ENCODE peak calls at places on chromosomes 5 and 9, in six cellular contexts. I, O, G, F, L and Y are unnamed samples.

GRCh38 chr9:3467593-3468219 is 58.1 kb downstream of the RFX3 start:
- DNase-seq in O (peak), F (peak), L (no peak), G (no peak), I (peak), Y (peak)

GRCh38 chr9:120395374-120395773 is 184.6 kb downstream of the CDK5RAP2 start:
- DNase-seq in L (no peak), I (no peak), G (no peak), O (no peak), F (no peak), Y (no peak)

GRCh38 chr9:114571391-114571790 is 16.2 kb upstream of the ATP6V1G1 start:
- DNase-seq in L (no peak), F (no peak), I (no peak), O (no peak), G (no peak), Y (no peak)

GRCh38 chr9:96031366-96031824 is 155.9 kb downstream of the ERCC6L2 start:
- DNase-seq in O (no peak), I (no peak), G (no peak), L (no peak), F (no peak), Y (no peak)

GRCh38 chr5:23053846-23054245 is 200.7 kb upstream of the CDH12 start:
- DNase-seq in O (no peak), G (no peak), I (no peak), F (no peak), L (no peak), Y (no peak)

GRCh38 chr9:81559741-81560140 is 129.6 kb downstream of the TLE1 start:
- DNase-seq in G (no peak), O (no peak), L (no peak), F (no peak), I (peak), Y (no peak)

GRCh38 chr5:59798862-59799667 is 94.5 kb downstream of the PDE4D start:
- DNase-seq in G (peak), I (no peak), F (no peak), L (no peak), O (no peak), Y (no peak)

GRCh38 chr9:72476100-72476499 is 45.3 kb upstream of the TMC1 start:
- DNase-seq in O (no peak), I (no peak), F (no peak), G (no peak), L (no peak), Y (no peak)

GRCh38 chr5:14467251-14467650 is 114.3 kb upstream of the OTULINL start:
- DNase-seq in F (no peak), I (no peak), G (no peak), O (no peak), L (no peak), Y (no peak)

GRCh38 chr5:93278876-93279275 is 302.1 kb downstream of the NR2F1-AS1 start:
- DNase-seq in O (no peak), F (no peak), G (no peak), L (no peak), I (no peak), Y (no peak)

GRCh38 chr9:90996154-90996788 is 194.7 kb downstream of the SYK start:
- DNase-seq in F (no peak), I (no peak), G (no peak), O (no peak), L (no peak), Y (no peak)

GRCh38 chr5:63346451-63346850 is 615.8 kb downstream of the HTR1A start:
- DNase-seq in L (no peak), I (no peak), O (no peak), G (no peak), F (no peak), Y (no peak)

GRCh38 chr9:120937127-120937526 is 10.5 kb upstream of the TRAF1 start:
- DNase-seq in G (no peak), O (no peak), L (no peak), I (no peak), F (no peak), Y (no peak)

GRCh38 chr9:134445000-134445399 is 118.7 kb downstream of the RXRA start:
- DNase-seq in G (no peak), O (no peak), F (no peak), I (no peak), L (no peak), Y (no peak)

GRCh38 chr5:84361572-84361971 is 23.1 kb downstream of the EDIL3 start:
- DNase-seq in L (no peak), F (no peak), O (no peak), I (no peak), G (no peak), Y (no peak)

GRCh38 chr9:95004452-95005275 is 278.2 kb downstream of the AOPEP start:
- DNase-seq in G (no peak), O (peak), I (peak), F (peak), L (peak), Y (peak)

GRCh38 chr5:141560141-141560540 is 58.7 kb downstream of the DIAPH1 start:
- DNase-seq in I (no peak), F (no peak), L (no peak), O (no peak), G (no peak), Y (no peak)

GRCh38 chr9:89478821-89479668 is 18.9 kb downstream of the SEMA4D start:
- DNase-seq in F (no peak), L (no peak), G (no peak), I (no peak), O (no peak), Y (no peak)

GRCh38 chr5:104048231-104048630 is 485.6 kb upstream of the NUDT12 start:
- DNase-seq in L (no peak), I (no peak), G (no peak), O (no peak), F (no peak), Y (no peak)

GRCh38 chr9:33172256-33172678 is 5.1 kb upstream of the B4GALT1 start:
- DNase-seq in G (no peak), O (no peak), I (peak), L (no peak), F (no peak), Y (no peak)

GRCh38 chr5:99019254-99019653 is 90.4 kb upstream of the CHD1 start:
- DNase-seq in F (no peak), I (no peak), O (no peak), G (no peak), L (no peak), Y (no peak)

GRCh38 chr9:18238254-18238653 is 235.7 kb upstream of the ADAMTSL1 start:
- DNase-seq in O (no peak), L (no peak), F (no peak), G (no peak), I (no peak), Y (no peak)

GRCh38 chr5:55377810-55378209 is 70.0 kb downstream of the MTREX start:
- DNase-seq in O (no peak), I (no peak), L (no peak), F (no peak), G (no peak), Y (no peak)

GRCh38 chr5:170161069-170161468 is 55.4 kb downstream of the FOXI1 start:
- DNase-seq in G (no peak), F (no peak), L (no peak), I (no peak), O (no peak), Y (no peak)

GRCh38 chr9:32218100-32218767 is 166.2 kb upstream of the ACO1 start:
- DNase-seq in O (no peak), I (no peak), F (no peak), G (peak), L (no peak), Y (peak)

GRCh38 chr5:81779125-81779934 is 28.4 kb upstream of the SSBP2 start:
- DNase-seq in F (no peak), O (no peak), L (no peak), I (no peak), G (peak), Y (no peak)

GRCh38 chr5:178688551-178688950 is 41.9 kb downstream of the ZNF354A start:
- DNase-seq in L (no peak), O (no peak), F (no peak), G (no peak), I (no peak), Y (no peak)

GRCh38 chr5:128446-128845 is 36.5 kb downstream of the PLEKHG4B start:
- DNase-seq in O (no peak), I (no peak), L (no peak), F (no peak), G (no peak), Y (no peak)

GRCh38 chr5:103561670-103562069 is 919 bp downstream of the NUDT12 start:
- DNase-seq in F (no peak), I (no peak), L (no peak), G (no peak), O (peak), Y (no peak)

GRCh38 chr9:108130896-108131295 is 641.3 kb upstream of the KLF4 start:
- DNase-seq in G (no peak), F (no peak), O (no peak), I (no peak), L (no peak), Y (no peak)

GRCh38 chr9:95089916-95090791 is 227.4 kb downstream of the FANCC start:
- DNase-seq in G (no peak), O (peak), I (no peak), L (no peak), F (no peak), Y (no peak)

GRCh38 chr5:86665984-86666760 is 48.4 kb downstream of the COX7C start:
- DNase-seq in L (no peak), O (no peak), G (peak), F (no peak), I (no peak), Y (no peak)

GRCh38 chr5:14959443-14960119 is 88.0 kb upstream of the ANKH start:
- DNase-seq in G (no peak), O (no peak), F (no peak), I (peak), L (no peak), Y (no peak)

GRCh38 chr5:112776301-112776856 is 38.7 kb downstream of the APC start:
- DNase-seq in I (no peak), L (no peak), G (no peak), O (no peak), F (no peak), Y (no peak)

GRCh38 chr9:137317021-137317978 is 15.2 kb upstream of the NRARP start:
- DNase-seq in F (peak), L (peak), I (no peak), O (no peak), G (no peak), Y (peak)

GRCh38 chr9:34929506-34930102 is 28.5 kb upstream of the PHF24 start:
- DNase-seq in I (peak), G (no peak), L (peak), F (no peak), O (peak), Y (peak)

GRCh38 chr9:111458139-111459009 is 25.8 kb downstream of the ECPAS start:
- DNase-seq in I (no peak), O (no peak), G (no peak), L (no peak), F (no peak), Y (no peak)

GRCh38 chr5:61423487-61424157 is 91.6 kb downstream of the ZSWIM6 start:
- DNase-seq in G (no peak), I (no peak), F (no peak), L (no peak), O (no peak), Y (no peak)

GRCh38 chr9:95509851-95510529 is 6.8 kb downstream of the PTCH1 start:
- DNase-seq in F (no peak), O (no peak), L (no peak), G (no peak), I (no peak), Y (no peak)

GRCh38 chr9:100472725-100473261 is at the start of gene TMEFF1:
- DNase-seq in L (peak), G (no peak), O (peak), I (peak), F (peak), Y (peak)

GRCh38 chr9:100474082-100474949 is 1.4 kb downstream of the TMEFF1 start:
- DNase-seq in L (peak), F (no peak), G (no peak), O (no peak), I (no peak), Y (no peak)

GRCh38 chr9:100472268-100472667 is 681 bp upstream of the TMEFF1 start:
- DNase-seq in L (no peak), F (no peak), O (no peak), G (no peak), I (no peak), Y (no peak)

GRCh38 chr9:100474950-100475276 is 2.0 kb downstream of the TMEFF1 start:
- DNase-seq in L (no peak), I (no peak), F (no peak), O (no peak), G (no peak), Y (no peak)

DNA sequence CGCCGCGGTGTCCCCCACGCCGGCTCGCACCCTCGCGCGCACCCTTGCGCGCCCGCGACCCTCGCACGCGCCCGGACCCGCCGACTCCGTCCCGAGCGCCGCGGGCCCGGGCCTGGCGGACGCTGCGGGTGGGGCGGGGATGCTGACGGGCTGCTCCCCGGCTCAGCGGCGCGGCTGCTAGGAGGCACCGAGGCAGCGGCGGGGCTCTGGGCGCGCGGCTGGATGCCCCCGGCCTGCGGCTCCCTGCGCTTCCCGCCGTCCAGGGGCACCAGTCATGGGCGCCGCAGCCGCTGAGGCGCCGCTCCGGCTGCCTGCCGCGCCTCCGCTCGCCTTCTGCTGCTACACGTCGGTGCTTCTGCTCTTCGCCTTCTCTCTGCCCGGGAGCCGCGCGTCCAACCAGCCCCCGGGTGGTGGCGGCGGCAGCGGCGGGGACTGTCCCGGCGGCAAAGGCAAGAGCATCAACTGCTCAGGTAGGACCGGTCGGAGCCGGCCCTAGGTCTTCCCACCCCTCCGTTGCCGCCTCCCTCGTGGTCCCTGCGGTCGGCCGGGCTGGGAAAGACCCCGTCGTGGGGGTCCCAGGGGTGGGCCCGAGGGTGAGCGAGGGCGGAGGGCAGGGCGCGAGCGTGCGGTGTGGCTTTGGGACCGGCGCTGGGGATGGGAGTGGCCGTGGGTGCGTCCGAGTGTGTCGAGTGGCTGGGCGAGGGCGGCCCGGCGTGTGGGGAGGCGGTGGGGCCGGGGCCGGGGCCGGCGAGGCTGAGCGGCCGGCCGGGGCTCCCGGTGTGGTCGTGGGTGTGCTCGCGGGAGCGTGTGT is 527 bp downstream of the TMEFF1 start:
- DNase-seq in G (no peak), I (no peak), F (peak), O (peak), L (peak), Y (peak)
- TF ChIP-seq POLR2AphosphoS5 in G (no peak), I (no peak), F (no peak), O (no peak), L (peak), Y (no peak)

DNA sequence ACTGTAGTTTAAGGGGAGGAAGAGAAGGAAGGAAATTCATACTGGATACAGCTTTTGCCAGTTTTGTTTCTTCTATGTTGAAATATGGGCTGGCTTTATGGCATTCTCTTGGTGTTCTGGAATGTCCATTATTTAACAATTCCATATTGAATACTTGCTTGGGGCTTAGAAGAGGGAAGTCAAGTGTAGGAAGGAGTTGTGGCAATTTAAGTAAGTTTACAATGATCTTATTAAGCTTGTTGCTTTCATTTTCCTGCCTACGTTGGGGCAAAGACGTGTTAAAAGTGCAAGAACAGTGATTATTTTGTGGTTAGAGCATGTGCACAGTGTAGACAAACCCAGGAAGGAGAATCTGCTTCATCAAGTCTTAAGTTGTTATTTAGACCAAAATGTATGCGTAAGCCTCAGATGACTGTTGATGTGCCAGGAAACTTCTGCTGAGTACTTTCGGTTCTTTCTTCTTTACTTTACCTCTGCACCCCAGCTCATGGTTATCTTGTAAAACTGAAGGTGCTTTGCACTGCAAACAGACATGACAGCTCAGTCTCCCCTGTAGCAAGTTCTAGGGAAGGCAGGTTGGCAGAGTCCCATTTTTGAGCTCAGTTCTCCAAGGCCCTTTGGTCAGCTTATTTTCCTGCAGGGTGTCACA is 75.8 kb downstream of the F2RL2 start:
- DNase-seq in L (no peak), O (no peak), F (no peak), G (peak), I (no peak), Y (peak)
- TF ChIP-seq POLR2A in L (no peak), O (no peak), F (no peak), G (no peak), I (no peak), Y (no peak)

GRCh38 chr5:126188804-126189203 is 234.4 kb upstream of the GRAMD2B start:
- DNase-seq in F (no peak), G (no peak), I (no peak), O (no peak), L (no peak), Y (no peak)
- TF ChIP-seq TAF1 in F (no peak), G (no peak), I (no peak), O (no peak), L (no peak), Y (no peak)

GRCh38 chr9:127912296-127912695 is 4.5 kb downstream of the ST6GALNAC4 start:
- DNase-seq in L (no peak), I (no peak), O (no peak), G (no peak), F (no peak), Y (no peak)

GRCh38 chr9:127912882-127913281 is 4.0 kb downstream of the ST6GALNAC4 start:
- DNase-seq in G (no peak), O (no peak), F (no peak), I (no peak), L (no peak), Y (no peak)

GRCh38 chr9:127909839-127910273 is 7.0 kb downstream of the ST6GALNAC4 start:
- DNase-seq in O (no peak), L (no peak), G (no peak), F (no peak), I (no peak), Y (no peak)

GRCh38 chr9:127908660-127908926 is 8.2 kb downstream of the ST6GALNAC4 start:
- DNase-seq in L (no peak), G (no peak), O (no peak), F (no peak), I (no peak), Y (no peak)

GRCh38 chr9:127910613-127911205 is 6.1 kb downstream of the ST6GALNAC4 start:
- DNase-seq in L (no peak), O (no peak), G (no peak), F (no peak), I (no peak), Y (no peak)
- TF ChIP-seq POLR2AphosphoS5 in L (no peak), O (no peak), G (no peak), F (no peak), I (no peak), Y (no peak)

GRCh38 chr9:92666912-92667532 is 2.9 kb downstream of the IPPK start:
- DNase-seq in L (no peak), F (no peak), O (no peak), G (no peak), I (no peak), Y (no peak)

GRCh38 chr9:92669527-92669889 is 423 bp downstream of the IPPK start:
- DNase-seq in L (peak), O (peak), G (no peak), F (no peak), I (no peak), Y (no peak)

GRCh38 chr9:92668746-92669526 is 995 bp downstream of the IPPK start:
- DNase-seq in G (no peak), I (peak), F (no peak), L (no peak), O (peak), Y (no peak)

GRCh38 chr9:92671323-92671722 is 1.4 kb upstream of the IPPK start:
- DNase-seq in I (peak), F (no peak), L (no peak), G (no peak), O (peak), Y (no peak)

DNA sequence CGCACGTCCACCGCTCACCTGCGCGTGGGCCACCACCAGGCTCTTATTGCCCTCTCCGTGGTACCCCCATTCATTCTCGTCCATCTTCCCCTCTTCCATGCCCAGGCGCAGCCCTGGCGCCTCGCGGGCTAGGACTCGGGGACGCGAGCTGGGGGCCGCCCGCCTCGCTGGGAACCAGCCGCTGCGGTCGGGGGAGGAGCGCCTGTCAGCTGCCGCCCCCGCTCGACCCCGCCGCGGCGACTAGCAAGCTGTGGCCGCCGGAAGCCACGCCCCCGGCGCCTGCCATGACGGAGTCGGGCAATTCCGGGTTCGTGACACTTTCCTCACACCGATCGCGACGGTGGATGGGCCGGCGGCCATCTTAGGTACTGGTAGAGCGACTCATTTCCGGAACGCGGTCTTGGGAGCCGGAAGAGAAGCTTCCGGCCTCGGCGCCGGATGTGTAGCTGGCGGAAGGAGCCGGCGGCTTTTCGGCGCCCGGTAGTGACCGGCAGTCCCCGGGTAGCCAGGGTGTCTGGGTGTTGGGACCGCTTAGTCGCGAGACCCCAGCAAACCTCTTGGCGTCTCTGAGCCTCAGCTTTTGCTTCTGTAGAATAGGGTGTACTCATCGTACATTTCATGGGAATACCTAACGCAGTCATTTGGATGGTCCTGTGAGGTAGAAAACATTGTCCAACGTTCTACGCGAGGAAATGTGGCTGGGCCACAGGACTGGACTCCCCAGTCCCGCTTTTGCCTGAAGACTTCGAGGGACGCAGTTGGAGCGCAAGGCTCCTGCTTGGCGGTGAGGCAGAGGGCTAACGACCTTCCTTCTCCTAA is at the start of gene IPPK:
- DNase-seq in G (peak), F (peak), L (peak), I (peak), O (peak), Y (peak)
- TF ChIP-seq POLR2A in G (peak), F (peak), L (peak), I (peak), O (peak), Y (peak)